ENCODE peak calls at places on chromosomes 7 and 10, in seven cellular contexts. Z, T, V, U, B, K and S are unnamed samples.

GRCh38 chr7:114813597-114813996 is 108.3 kb upstream of the MDFIC start:
- DNase-seq in V (no peak), K (no peak), Z (no peak), B (no peak), T (no peak), U (no peak), S (no peak)

GRCh38 chr7:74452748-74453320 is 872 bp upstream of the GTF2IRD1 start:
- DNase-seq in Z (no peak), V (no peak), K (no peak), U (peak; percentile 37), T (peak; percentile 20), B (peak; percentile 80), S (peak; percentile 58)

GRCh38 chr10:5522913-5523560 is 1.7 kb upstream of the CALML3 start:
- DNase-seq in B (no peak), Z (no peak), T (no peak), V (no peak), K (no peak), U (no peak), S (no peak)

GRCh38 chr7:159042639-159043101 is 102.0 kb downstream of the VIPR2 start:
- DNase-seq in V (no peak), K (no peak), Z (no peak), U (no peak), B (no peak), T (no peak), S (peak; percentile 5)

GRCh38 chr7:96276019-96276418 is 45.9 kb downstream of the SLC25A13 start:
- DNase-seq in U (no peak), B (no peak), Z (no peak), T (no peak), V (no peak), K (no peak), S (no peak)

GRCh38 chr10:14820010-14820774 is 17.6 kb downstream of the CDNF start:
- DNase-seq in K (peak; percentile 92), T (no peak), Z (no peak), B (peak; percentile 47), V (no peak), U (no peak), S (no peak)

GRCh38 chr7:2757904-2758672 is 70.1 kb downstream of the AMZ1 start:
- DNase-seq in V (peak; percentile 88), K (peak; percentile 97), U (peak; percentile 83), Z (peak; percentile 51), T (no peak), B (peak; percentile 97), S (peak; percentile 46)

GRCh38 chr7:106640368-106641141 is 20.4 kb downstream of the CCDC71L start:
- DNase-seq in V (no peak), T (no peak), U (no peak), K (no peak), B (no peak), Z (no peak), S (no peak)

GRCh38 chr7:22819476-22819875 is 3.2 kb downstream of the TOMM7 start:
- DNase-seq in U (no peak), T (no peak), Z (no peak), K (no peak), B (no peak), V (no peak), S (no peak)